ENCODE peak calls at places on chromosomes 3 and 15, in five cellular contexts. B, L, W, C and U are unnamed samples. For H3K9me3, the result is how much of the 10 kb centered on the place peaks cover.

GRCh38 chr3:178841011-178841410 is 230.6 kb downstream of the ZMAT3 start:
- DNase-seq in L (no peak), B (no peak), C (no peak), W (no peak), U (no peak)

GRCh38 chr3:197680955-197681521 is 55.7 kb downstream of the RUBCN start:
- DNase-seq in W (no peak), C (no peak), L (no peak), B (no peak), U (no peak)

GRCh38 chr15:73928971-73929627 is 2.8 kb downstream of the LOXL1 start:
- DNase-seq in W (no peak), L (no peak), B (no peak), C (no peak), U (no peak)

GRCh38 chr3:141646760-141647561 is 91.1 kb upstream of the RNF7 start:
- DNase-seq in B (peak), L (peak), C (peak), W (peak), U (peak)

GRCh38 chr3:128648402-128648801 is 2.2 kb downstream of the RPN1 start:
- DNase-seq in L (no peak), W (no peak), B (no peak), C (no peak), U (no peak)

GRCh38 chr3:153349138-153349499 is 187.1 kb downstream of the RAP2B start:
- DNase-seq in B (no peak), W (no peak), L (no peak), C (no peak), U (no peak)

GRCh38 chr15:71612869-71613268 is 197.5 kb upstream of the NR2E3 start:
- DNase-seq in C (no peak), W (no peak), L (no peak), B (no peak), U (peak)

GRCh38 chr3:16504242-16504641 is 9.3 kb downstream of the RFTN1 start:
- DNase-seq in C (no peak), L (peak), B (no peak), W (peak), U (peak)

GRCh38 chr15:74664028-74664616 is 31.7 kb downstream of the EDC3 start:
- DNase-seq in C (no peak), L (peak), W (no peak), B (peak), U (no peak)

GRCh38 chr3:53238051-53238850 is 17.6 kb downstream of the TKT start:
- DNase-seq in L (peak), B (peak), C (no peak), W (no peak), U (no peak)

GRCh38 chr3:157305392-157305791 is 131.3 kb upstream of the PTX3 start:
- DNase-seq in C (no peak), W (no peak), L (no peak), B (no peak), U (no peak)

GRCh38 chr3:119304201-119304713 is 10.1 kb downstream of the ARHGAP31 start:
- DNase-seq in W (no peak), L (peak), B (no peak), C (no peak), U (no peak)

GRCh38 chr3:49352286-49352685 is 5.9 kb downstream of the GPX1 start:
- DNase-seq in W (no peak), C (no peak), L (no peak), B (peak), U (no peak)

GRCh38 chr15:66964111-66964738 is 101.2 kb upstream of the SMAD3 start:
- DNase-seq in W (no peak), L (no peak), B (no peak), C (no peak), U (no peak)

GRCh38 chr3:194683431-194683830 is 2.3 kb upstream of the FAM43A start:
- DNase-seq in W (no peak), L (no peak), B (no peak), C (no peak), U (no peak)

GRCh38 chr15:29986946-29987345 is 95.8 kb upstream of the GOLGA8J start:
- DNase-seq in L (no peak), C (no peak), B (no peak), W (no peak), U (no peak)

GRCh38 chr3:95399580-95399979 is 1336.7 kb downstream of the NSUN3 start:
- DNase-seq in W (no peak), C (no peak), L (no peak), B (no peak), U (no peak)

GRCh38 chr15:55599384-55599783 is 11.2 kb upstream of the PYGO1 start:
- DNase-seq in C (no peak), B (no peak), W (no peak), L (no peak), U (no peak)

GRCh38 chr15:65981837-65982696 is 112.8 kb downstream of the RAB11A start:
- DNase-seq in B (no peak), C (peak), W (peak), L (no peak), U (peak)

GRCh38 chr3:73451276-73451973 is 173.3 kb downstream of the PDZRN3 start:
- DNase-seq in W (peak), L (peak), C (no peak), B (no peak), U (peak)

GRCh38 chr15:69225355-69226027 is 65.1 kb downstream of the GLCE start:
- DNase-seq in W (peak), L (peak), B (peak), C (no peak), U (peak)

GRCh38 chr15:79075256-79075655 is 15.3 kb downstream of the RASGRF1 start:
- DNase-seq in L (no peak), W (no peak), B (no peak), C (no peak), U (no peak)

GRCh38 chr15:48861813-48862431 is 16.0 kb upstream of the EID1 start:
- DNase-seq in C (peak), W (peak), B (peak), L (peak), U (peak)

GRCh38 chr3:144942501-144943197 is 971.0 kb downstream of the DIPK2A start:
- DNase-seq in B (peak), W (no peak), C (no peak), L (no peak), U (no peak)

GRCh38 chr3:190983875-190984274 is 121.4 kb upstream of the GMNC start:
- DNase-seq in B (no peak), W (peak), L (no peak), C (no peak), U (no peak)

GRCh38 chr15:43150171-43150929 is 17.0 kb downstream of the TMEM62 start:
- DNase-seq in C (no peak), B (peak), L (peak), W (no peak), U (no peak)

GRCh38 chr3:197501496-197501878 is 54.3 kb downstream of the BDH1 start:
- DNase-seq in C (no peak), W (peak), L (peak), B (no peak), U (peak)

GRCh38 chr3:59085976-59086375 is 36.2 kb upstream of the CFAP20DC start:
- DNase-seq in W (no peak), B (no peak), L (no peak), C (no peak), U (no peak)

GRCh38 chr3:2714856-2715255 is 395.3 kb downstream of the IL5RA start:
- DNase-seq in C (no peak), B (no peak), L (no peak), W (no peak), U (no peak)

DNA sequence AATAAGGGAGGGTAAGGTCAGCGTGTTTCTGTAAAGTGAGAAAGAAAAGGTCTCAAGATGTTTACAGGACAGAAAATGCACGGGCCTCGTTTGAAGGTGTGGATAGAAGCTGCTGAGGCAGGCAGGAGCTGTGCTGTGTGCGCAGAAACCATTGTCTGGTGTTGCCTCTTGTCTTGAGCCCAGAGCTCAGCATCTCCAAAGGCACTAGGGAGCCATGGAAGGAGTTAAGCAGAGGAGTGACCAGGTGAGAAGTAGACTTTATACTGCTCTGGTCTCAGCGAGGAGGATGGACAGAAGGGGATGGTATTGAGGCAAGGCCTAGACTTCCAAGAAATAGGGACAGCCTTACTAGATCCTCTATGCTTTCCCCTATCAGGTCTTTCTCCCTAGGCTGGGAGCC is 13.0 kb downstream of the CAND2 start:
- DNase-seq in W (no peak), L (no peak), B (no peak), C (no peak), U (no peak)
- H3K4me3 ChIP-seq in W (no peak), L (peak), B (no peak), C (no peak), U (peak)

GRCh38 chr3:147410126-147410517 is 957 bp downstream of the ZIC1 start:
- DNase-seq in L (no peak), B (no peak), W (no peak), C (no peak), U (no peak)
- H3K9me3 ChIP-seq in L (under half), B (under half), W (under half), C (under half), U (under half)

GRCh38 chr3:171944109-171945016 is 95.0 kb upstream of the FNDC3B start:
- DNase-seq in C (no peak), L (peak), B (peak), W (no peak), U (no peak)
- H2AFZ ChIP-seq in C (peak), L (peak), B (no peak), W (no peak), U (no peak)

GRCh38 chr3:19576343-19576742 is 357.7 kb downstream of the EFHB start:
- DNase-seq in L (no peak), W (no peak), B (no peak), C (no peak), U (no peak)
- H3K4me3 ChIP-seq in L (no peak), W (no peak), B (no peak), C (no peak), U (no peak)